ENCODE peak calls at places on chromosome 15, in ten cellular contexts. I, W, V, Y, S, E, F, L, T and X are unnamed samples.

GRCh38 chr15:39834256-39834655 is 51.6 kb upstream of the FSIP1 start:
- DNase-seq in I (peak; percentile 29), W (no peak), V (no peak), Y (no peak), S (no peak), E (no peak), F (no peak), L (no peak), T (no peak), X (no peak)

GRCh38 chr15:91909574-91909973 is 56.1 kb downstream of the SLCO3A1 start:
- DNase-seq in I (no peak), W (no peak), V (no peak), Y (no peak), S (peak; percentile 28), E (no peak), F (no peak), L (no peak), T (no peak), X (no peak)

GRCh38 chr15:100766225-100767001 is 113.2 kb upstream of the ALDH1A3 start:
- DNase-seq in I (peak; percentile 50), W (no peak), V (no peak), Y (no peak), S (no peak), E (no peak), F (no peak), L (no peak), T (no peak), X (no peak)

GRCh38 chr15:38707802-38708671 is 143.4 kb upstream of the RASGRP1 start:
- DNase-seq in I (peak; percentile 69), W (peak; percentile 38), V (peak; percentile 82), Y (no peak), S (peak; percentile 83), E (no peak), F (peak; percentile 69), L (no peak), T (no peak), X (no peak)

GRCh38 chr15:72585659-72586058 is 68.8 kb upstream of the GOLGA6B start:
- DNase-seq in I (no peak), W (peak; percentile 39), V (peak; percentile 40), Y (no peak), S (peak; percentile 43), E (no peak), F (no peak), L (no peak), T (no peak), X (no peak)

GRCh38 chr15:52785672-52786406 is 4.3 kb downstream of the ONECUT1 start:
- DNase-seq in I (no peak), W (no peak), V (no peak), Y (no peak), S (peak; percentile 41), E (no peak), F (no peak), L (no peak), T (no peak), X (no peak)

GRCh38 chr15:56832125-56832524 is 86.3 kb upstream of the TCF12 start:
- DNase-seq in I (peak; percentile 49), W (no peak), V (no peak), Y (no peak), S (no peak), E (no peak), F (no peak), L (no peak), T (no peak), X (no peak)

GRCh38 chr15:60370105-60370803 is 27.5 kb downstream of the ANXA2 start:
- DNase-seq in I (no peak), W (peak; percentile 70), V (peak; percentile 99), Y (no peak), S (no peak), E (no peak), F (no peak), L (no peak), T (no peak), X (no peak)

GRCh38 chr15:75356539-75356938 is 9.7 kb downstream of the NEIL1 start:
- DNase-seq in I (no peak), W (no peak), V (no peak), Y (no peak), S (no peak), E (no peak), F (no peak), L (no peak), T (no peak), X (no peak)

GRCh38 chr15:69305204-69305931 is 6.7 kb downstream of the PAQR5 start:
- DNase-seq in I (peak; percentile 91), W (peak; percentile 97), V (peak; percentile 88), Y (no peak), S (peak; percentile 20), E (no peak), F (peak; percentile 36), L (peak; percentile 36), T (no peak), X (no peak)

GRCh38 chr15:66997212-66997611 is 68.2 kb upstream of the SMAD3 start:
- DNase-seq in I (peak; percentile 71), W (no peak), V (no peak), Y (no peak), S (no peak), E (no peak), F (peak; percentile 11), L (peak; percentile 74), T (no peak), X (no peak)

GRCh38 chr15:44137750-44138149 is 57.3 kb downstream of the FRMD5 start:
- DNase-seq in I (peak; percentile 28), W (no peak), V (peak; percentile 53), Y (no peak), S (no peak), E (no peak), F (no peak), L (no peak), T (no peak), X (no peak)

GRCh38 chr15:85839637-85840036 is 44.9 kb upstream of the KLHL25 start:
- DNase-seq in I (no peak), W (no peak), V (no peak), Y (no peak), S (no peak), E (no peak), F (no peak), L (no peak), T (no peak), X (no peak)

GRCh38 chr15:39976291-39977274 is 42.7 kb downstream of the EIF2AK4 start:
- DNase-seq in I (peak; percentile 91), W (no peak), V (peak; percentile 61), Y (peak; percentile 44), S (peak; percentile 90), E (no peak), F (peak; percentile 66), L (no peak), T (no peak), X (no peak)

GRCh38 chr15:38085931-38086562 is 151.6 kb downstream of the TMCO5A start:
- DNase-seq in I (peak; percentile 37), W (no peak), V (peak; percentile 14), Y (no peak), S (no peak), E (no peak), F (no peak), L (peak; percentile 63), T (no peak), X (no peak)

GRCh38 chr15:90262426-90262825 is 3.0 kb upstream of the NGRN start:
- DNase-seq in I (no peak), W (no peak), V (peak; percentile 12), Y (no peak), S (no peak), E (no peak), F (no peak), L (no peak), T (no peak), X (no peak)

GRCh38 chr15:78739996-78740903 is 71.0 kb downstream of the ADAMTS7 start:
- DNase-seq in I (peak; percentile 17), W (peak; percentile 57), V (peak; percentile 61), Y (peak; percentile 33), S (peak; percentile 94), E (peak; percentile 25), F (peak; percentile 52), L (no peak), T (peak; percentile 41), X (no peak)

GRCh38 chr15:43922021-43922420 is 95.2 kb downstream of the WDR76 start:
- DNase-seq in I (no peak), W (no peak), V (no peak), Y (no peak), S (no peak), E (no peak), F (no peak), L (no peak), T (no peak), X (no peak)

GRCh38 chr15:41490355-41490754 is 3.3 kb upstream of the ITPKA start:
- DNase-seq in I (peak; percentile 93), W (peak; percentile 95), V (peak; percentile 94), Y (no peak), S (no peak), E (no peak), F (peak; percentile 65), L (peak; percentile 85), T (peak; percentile 29), X (peak; percentile 31)

GRCh38 chr15:35440265-35440664 is 105.7 kb downstream of the DPH6 start:
- DNase-seq in I (no peak), W (no peak), V (no peak), Y (no peak), S (no peak), E (no peak), F (no peak), L (no peak), T (no peak), X (no peak)

GRCh38 chr15:43748376-43748775 is 2.1 kb downstream of the PDIA3 start:
- DNase-seq in I (peak; percentile 51), W (peak; percentile 6), V (peak; percentile 7), Y (no peak), S (peak; percentile 15), E (no peak), F (no peak), L (no peak), T (no peak), X (no peak)

GRCh38 chr15:67307156-67307555 is 52.6 kb downstream of the IQCH start:
- DNase-seq in I (no peak), W (no peak), V (peak; percentile 13), Y (no peak), S (no peak), E (no peak), F (no peak), L (no peak), T (no peak), X (no peak)

GRCh38 chr15:46309914-46310313 is 675.1 kb downstream of the SQOR start:
- DNase-seq in I (no peak), W (no peak), V (no peak), Y (no peak), S (peak; percentile 56), E (no peak), F (no peak), L (no peak), T (no peak), X (no peak)

GRCh38 chr15:58369261-58369699 is 62.5 kb upstream of the LIPC start:
- DNase-seq in I (peak; percentile 32), W (no peak), V (peak; percentile 12), Y (no peak), S (no peak), E (no peak), F (no peak), L (no peak), T (no peak), X (no peak)

GRCh38 chr15:81792646-81793045 is 253.2 kb downstream of the MEX3B start:
- DNase-seq in I (no peak), W (no peak), V (no peak), Y (no peak), S (no peak), E (no peak), F (no peak), L (no peak), T (no peak), X (no peak)

GRCh38 chr15:68674975-68675374 is 96.2 kb downstream of the CORO2B start:
- DNase-seq in I (no peak), W (no peak), V (peak; percentile 69), Y (no peak), S (no peak), E (no peak), F (no peak), L (no peak), T (peak; percentile 74), X (peak; percentile 40)